ENCODE peak calls at places on chromosome X, in ten cellular contexts. One of them, this sample, is unnamed.

GRCh38 chrX:20965270-20966044 is 408.8 kb upstream of the CNKSR2 start:
- DNase-seq in foreskin melanocyte: peak; percentile 6
- DNase-seq in T-cell: no peak
- DNase-seq in germinal center: no peak
- DNase-seq in NCI-H1105 treated with DMSO at 0.1 percent for 48 hours: peak; percentile 15
- DNase-seq in stimulated activated CD8-positive, alpha-beta memory T cell treated with anti-CD3 and anti-CD28 coated beads, Interleukin-7, amount 100 ng/mL, for 1 hour: no peak
- DNase-seq in NCI-H1436: no peak
- DNase-seq in hypothalamus: no peak
- DNase-seq in MV-4-11: no peak
- DNase-seq in activated T-cell treated with anti-CD3 and anti-CD28 coated beads, Interleukin-2, amount 50 U/mL, for 72 hours: no peak
- DNase-seq in this sample: no peak

GRCh38 chrX:14753436-14753835 is 119.4 kb downstream of the FANCB start:
- DNase-seq in foreskin melanocyte: no peak
- DNase-seq in T-cell: no peak
- DNase-seq in germinal center: no peak
- DNase-seq in NCI-H1105 treated with DMSO at 0.1 percent for 48 hours: no peak
- DNase-seq in stimulated activated CD8-positive, alpha-beta memory T cell treated with anti-CD3 and anti-CD28 coated beads, Interleukin-7, amount 100 ng/mL, for 1 hour: no peak
- DNase-seq in NCI-H1436: no peak
- DNase-seq in hypothalamus: no peak
- DNase-seq in MV-4-11: no peak
- DNase-seq in activated T-cell treated with anti-CD3 and anti-CD28 coated beads, Interleukin-2, amount 50 U/mL, for 72 hours: no peak
- DNase-seq in this sample: no peak

GRCh38 chrX:15233416-15234015 is 36.4 kb downstream of the ASB9 start:
- DNase-seq in foreskin melanocyte: peak; percentile 72
- DNase-seq in T-cell: no peak
- DNase-seq in germinal center: no peak
- DNase-seq in NCI-H1105 treated with DMSO at 0.1 percent for 48 hours: no peak
- DNase-seq in stimulated activated CD8-positive, alpha-beta memory T cell treated with anti-CD3 and anti-CD28 coated beads, Interleukin-7, amount 100 ng/mL, for 1 hour: no peak
- DNase-seq in NCI-H1436: no peak
- DNase-seq in hypothalamus: no peak
- DNase-seq in MV-4-11: no peak
- DNase-seq in activated T-cell treated with anti-CD3 and anti-CD28 coated beads, Interleukin-2, amount 50 U/mL, for 72 hours: no peak
- DNase-seq in this sample: no peak

GRCh38 chrX:39896951-39897740 is 200.6 kb downstream of the BCOR start:
- DNase-seq in foreskin melanocyte: no peak
- DNase-seq in T-cell: no peak
- DNase-seq in germinal center: no peak
- DNase-seq in NCI-H1105 treated with DMSO at 0.1 percent for 48 hours: no peak
- DNase-seq in stimulated activated CD8-positive, alpha-beta memory T cell treated with anti-CD3 and anti-CD28 coated beads, Interleukin-7, amount 100 ng/mL, for 1 hour: no peak
- DNase-seq in NCI-H1436: no peak
- DNase-seq in hypothalamus: no peak
- DNase-seq in MV-4-11: no peak
- DNase-seq in activated T-cell treated with anti-CD3 and anti-CD28 coated beads, Interleukin-2, amount 50 U/mL, for 72 hours: no peak
- DNase-seq in this sample: no peak

GRCh38 chrX:9786839-9787635 is 808 bp downstream of the SHROOM2 start:
- DNase-seq in foreskin melanocyte: no peak
- DNase-seq in T-cell: no peak
- DNase-seq in germinal center: no peak
- DNase-seq in NCI-H1105 treated with DMSO at 0.1 percent for 48 hours: peak; percentile 5
- DNase-seq in stimulated activated CD8-positive, alpha-beta memory T cell treated with anti-CD3 and anti-CD28 coated beads, Interleukin-7, amount 100 ng/mL, for 1 hour: no peak
- DNase-seq in NCI-H1436: no peak
- DNase-seq in hypothalamus: no peak
- DNase-seq in MV-4-11: no peak
- DNase-seq in activated T-cell treated with anti-CD3 and anti-CD28 coated beads, Interleukin-2, amount 50 U/mL, for 72 hours: peak; percentile 0
- DNase-seq in this sample: no peak

GRCh38 chrX:133859860-133860259 is 125.5 kb downstream of the GPC3 start:
- DNase-seq in foreskin melanocyte: no peak
- DNase-seq in T-cell: no peak
- DNase-seq in germinal center: no peak
- DNase-seq in NCI-H1105 treated with DMSO at 0.1 percent for 48 hours: peak; percentile 59
- DNase-seq in stimulated activated CD8-positive, alpha-beta memory T cell treated with anti-CD3 and anti-CD28 coated beads, Interleukin-7, amount 100 ng/mL, for 1 hour: no peak
- DNase-seq in NCI-H1436: peak; percentile 53
- DNase-seq in hypothalamus: no peak
- DNase-seq in MV-4-11: no peak
- DNase-seq in activated T-cell treated with anti-CD3 and anti-CD28 coated beads, Interleukin-2, amount 50 U/mL, for 72 hours: no peak
- DNase-seq in this sample: no peak

GRCh38 chrX:129188223-129188622 is 335.1 kb downstream of the SMARCA1 start:
- DNase-seq in foreskin melanocyte: no peak
- DNase-seq in T-cell: no peak
- DNase-seq in germinal center: no peak
- DNase-seq in NCI-H1105 treated with DMSO at 0.1 percent for 48 hours: no peak
- DNase-seq in stimulated activated CD8-positive, alpha-beta memory T cell treated with anti-CD3 and anti-CD28 coated beads, Interleukin-7, amount 100 ng/mL, for 1 hour: no peak
- DNase-seq in NCI-H1436: no peak
- DNase-seq in hypothalamus: no peak
- DNase-seq in MV-4-11: no peak
- DNase-seq in activated T-cell treated with anti-CD3 and anti-CD28 coated beads, Interleukin-2, amount 50 U/mL, for 72 hours: no peak
- DNase-seq in this sample: no peak

GRCh38 chrX:50920132-50920531 is 9.6 kb downstream of the BMP15 start:
- DNase-seq in foreskin melanocyte: peak; percentile 19
- DNase-seq in T-cell: no peak
- DNase-seq in germinal center: no peak
- DNase-seq in NCI-H1105 treated with DMSO at 0.1 percent for 48 hours: no peak
- DNase-seq in stimulated activated CD8-positive, alpha-beta memory T cell treated with anti-CD3 and anti-CD28 coated beads, Interleukin-7, amount 100 ng/mL, for 1 hour: no peak
- DNase-seq in NCI-H1436: no peak
- DNase-seq in hypothalamus: no peak
- DNase-seq in MV-4-11: peak; percentile 0
- DNase-seq in activated T-cell treated with anti-CD3 and anti-CD28 coated beads, Interleukin-2, amount 50 U/mL, for 72 hours: no peak
- DNase-seq in this sample: no peak

GRCh38 chrX:1592128-1592862 is 891 bp downstream of the AKAP17A start:
- DNase-seq in foreskin melanocyte: no peak
- DNase-seq in T-cell: no peak
- DNase-seq in germinal center: peak; percentile 57
- DNase-seq in NCI-H1105 treated with DMSO at 0.1 percent for 48 hours: no peak
- DNase-seq in stimulated activated CD8-positive, alpha-beta memory T cell treated with anti-CD3 and anti-CD28 coated beads, Interleukin-7, amount 100 ng/mL, for 1 hour: no peak
- DNase-seq in NCI-H1436: no peak
- DNase-seq in hypothalamus: no peak
- DNase-seq in MV-4-11: no peak
- DNase-seq in activated T-cell treated with anti-CD3 and anti-CD28 coated beads, Interleukin-2, amount 50 U/mL, for 72 hours: peak; percentile 44
- DNase-seq in this sample: no peak

GRCh38 chrX:138865093-138865649 is 153.7 kb upstream of the FGF13 start:
- DNase-seq in foreskin melanocyte: no peak
- DNase-seq in T-cell: no peak
- DNase-seq in germinal center: no peak
- DNase-seq in NCI-H1105 treated with DMSO at 0.1 percent for 48 hours: no peak
- DNase-seq in stimulated activated CD8-positive, alpha-beta memory T cell treated with anti-CD3 and anti-CD28 coated beads, Interleukin-7, amount 100 ng/mL, for 1 hour: no peak
- DNase-seq in NCI-H1436: no peak
- DNase-seq in hypothalamus: no peak
- DNase-seq in MV-4-11: no peak
- DNase-seq in activated T-cell treated with anti-CD3 and anti-CD28 coated beads, Interleukin-2, amount 50 U/mL, for 72 hours: no peak
- DNase-seq in this sample: no peak

This sample was measured in DMS79.